ENCODE peak calls at places on chromosomes 13 and 19, in five cellular contexts. C is neural progenitor cell; Y is NCI-H226; U is choroid plexus epithelial cell; G is activated CD4-positive, CD25-positive, alpha-beta regulatory T cell treated with anti-CD3 and anti-CD28 coated beads, Interleukin-2, amount 50 U/mL, for 72 hours. D is an unnamed sample.

GRCh38 chr13:106530209-106530906 is 5.1 kb downstream of the EFNB2 start:
- DNase-seq in C (peak; percentile 46), Y (no peak), U (peak; percentile 46), G (no peak), D (no peak)

GRCh38 chr13:46119883-46120614 is 15.2 kb upstream of the CPB2 start:
- DNase-seq in C (no peak), Y (peak; percentile 84), U (peak; percentile 72), G (no peak), D (no peak)

GRCh38 chr19:47124937-47125668 is 5.5 kb upstream of the SAE1 start:
- DNase-seq in C (peak; percentile 83), Y (peak; percentile 38), U (peak; percentile 86), G (no peak), D (peak; percentile 32)

GRCh38 chr13:27001705-27002104 is 169.9 kb downstream of the USP12 start:
- DNase-seq in C (no peak), Y (no peak), U (no peak), G (no peak), D (no peak)

GRCh38 chr19:17163652-17164051 is 51.5 kb upstream of the USE1 start:
- DNase-seq in C (no peak), Y (no peak), U (no peak), G (no peak), D (no peak)

GRCh38 chr19:51439021-51439465 is 19.2 kb downstream of the SIGLEC8 start:
- DNase-seq in C (peak; percentile 26), Y (no peak), U (peak; percentile 8), G (no peak), D (no peak)

GRCh38 chr13:75818181-75819110 is 182.3 kb downstream of the LMO7 start:
- DNase-seq in C (no peak), Y (no peak), U (no peak), G (no peak), D (no peak)

GRCh38 chr13:106610511-106610910 is 42.6 kb upstream of the ARGLU1 start:
- DNase-seq in C (no peak), Y (peak; percentile 78), U (peak; percentile 58), G (no peak), D (no peak)

GRCh38 chr19:35498984-35499383 is 8.7 kb upstream of the KRTDAP start:
- DNase-seq in C (no peak), Y (no peak), U (no peak), G (no peak), D (no peak)

GRCh38 chr19:46115396-46116109 is 8.9 kb downstream of the IGFL3 start:
- DNase-seq in C (no peak), Y (peak; percentile 87), U (peak; percentile 77), G (no peak), D (peak; percentile 23)

GRCh38 chr13:111283991-111284390 is 36.5 kb upstream of the TEX29 start:
- DNase-seq in C (no peak), Y (no peak), U (no peak), G (no peak), D (no peak)

GRCh38 chr19:43525836-43526771 is 897 bp downstream of the ETHE1 start:
- DNase-seq in C (peak; percentile 45), Y (no peak), U (no peak), G (no peak), D (no peak)